ENCODE peak calls at places on chromosomes 4 and X, in seven cellular contexts. C is activated CD4-positive, alpha-beta T cell treated with anti-CD3 and anti-CD28 coated beads, Interleukin-2, amount 50 U/mL, for 24 hours; O is upper lobe of right lung; H is activated gamma-delta T cell treated with Interleukin-2 at 50 U/mL for 16 hours; J is stimulated activated CD4-positive, alpha-beta T cell treated with anti-CD3 and anti-CD28 coated beads, Interleukin-4, amount 100 ng/mL, for 24 hours; E is WERI-Rb-1; U is T-cell. P is an unnamed sample.

GRCh38 chrX:31132803-31133202 is 61.0 kb upstream of the FTHL17 start:
- DNase-seq in J (no peak), O (no peak), C (no peak), U (no peak), E (no peak), H (no peak), P (no peak)

GRCh38 chrX:144335402-144335801 is 451.5 kb downstream of the UBE2NL start:
- DNase-seq in U (no peak), H (no peak), C (no peak), J (no peak), O (no peak), E (no peak), P (no peak)

GRCh38 chr4:183098723-183099536 is at the start of gene WWC2:
- DNase-seq in U (peak), E (peak), H (peak), J (peak), O (peak), C (peak), P (peak)

GRCh38 chrX:51281758-51282318 is 50.8 kb upstream of the NUDT10 start:
- DNase-seq in H (no peak), O (no peak), C (no peak), E (no peak), J (no peak), U (no peak), P (no peak)

GRCh38 chr4:82718067-82718935 is 80.3 kb downstream of the SCD5 start:
- DNase-seq in H (no peak), J (no peak), E (no peak), O (no peak), C (no peak), U (no peak), P (no peak)

GRCh38 chr4:99679204-99679603 is 21.6 kb upstream of the C4orf54 start:
- DNase-seq in U (no peak), C (no peak), H (no peak), O (no peak), J (no peak), E (peak), P (no peak)

GRCh38 chr4:34046580-34046979 is 2197.7 kb downstream of the ARAP2 start:
- DNase-seq in U (no peak), H (no peak), J (no peak), E (no peak), C (no peak), O (no peak), P (no peak)

GRCh38 chr4:79325436-79325835 is 425 bp downstream of the NAA11 start:
- DNase-seq in O (no peak), U (no peak), C (no peak), E (no peak), J (no peak), H (no peak), P (no peak)

GRCh38 chr4:110480031-110480549 is 4.1 kb downstream of the ENPEP start:
- DNase-seq in J (no peak), U (no peak), H (no peak), O (no peak), E (no peak), C (no peak), P (no peak)

GRCh38 chr4:828641-829271 is 2.8 kb upstream of the CPLX1 start:
- DNase-seq in J (no peak), U (no peak), H (no peak), O (peak), C (no peak), E (peak), P (no peak)

GRCh38 chrX:133414399-133415275 is 652 bp downstream of the GPC4 start:
- DNase-seq in E (no peak), C (no peak), J (no peak), H (no peak), O (peak), U (no peak), P (no peak)

GRCh38 chrX:19794690-19795089 is 92.7 kb downstream of the SH3KBP1 start:
- DNase-seq in C (no peak), O (no peak), H (no peak), E (no peak), J (no peak), U (no peak), P (no peak)